ENCODE peak calls at places on chromosomes 16 and 17, in ten cellular contexts. O is lower lobe of right lung, V is sigmoid colon, L is heart left ventricle, A is RWPE2, K is coronary artery, S is AG04449, Y is astrocyte, I is cardiac fibroblast, W is neural progenitor cell. Z is an unnamed sample.

GRCh38 chr16:57628008-57628781 is at the start of gene ADGRG1:
- DNase-seq in S (peak), L (peak), K (peak), I (peak), Y (peak), O (peak), V (peak), A (peak), W (peak), Z (peak)

GRCh38 chr17:12730931-12731521 is 58.3 kb upstream of the ARHGAP44 start:
- DNase-seq in Y (peak), A (no peak), O (peak), W (peak), S (peak), V (peak), I (peak), L (peak), K (peak), Z (no peak)

GRCh38 chr17:83190601-83191387 is 111.4 kb downstream of the METRNL start:
- DNase-seq in A (peak), S (no peak), L (no peak), V (peak), W (no peak), O (peak), K (no peak), I (no peak), Y (no peak), Z (no peak)

GRCh38 chr17:64005734-64006167 is 7.6 kb downstream of the PRR29 start:
- DNase-seq in W (no peak), Y (no peak), S (no peak), L (no peak), O (peak), K (no peak), A (peak), V (peak), I (no peak), Z (no peak)

GRCh38 chr17:33112763-33113162 is 121.1 kb downstream of the SPACA3 start:
- DNase-seq in L (no peak), I (no peak), V (no peak), A (peak), O (no peak), S (no peak), W (no peak), Y (peak), K (no peak), Z (no peak)

GRCh38 chr17:31433091-31433790 is 41.8 kb downstream of the RAB11FIP4 start:
- DNase-seq in S (no peak), K (no peak), V (no peak), A (no peak), W (no peak), Y (no peak), L (no peak), O (no peak), I (no peak), Z (no peak)

GRCh38 chr17:67359960-67360817 is 6.2 kb downstream of the PSMD12 start:
- DNase-seq in W (peak), A (no peak), K (no peak), O (no peak), S (no peak), V (no peak), I (peak), L (no peak), Y (no peak), Z (no peak)

GRCh38 chr16:17939723-17940122 is 396.8 kb downstream of the NPIPA8 start:
- DNase-seq in Y (no peak), I (no peak), K (no peak), V (no peak), W (no peak), A (no peak), O (no peak), L (no peak), S (no peak), Z (no peak)

GRCh38 chr16:81901483-81901882 is 109.8 kb downstream of the SDR42E1 start:
- DNase-seq in I (no peak), L (no peak), W (no peak), O (no peak), V (peak), A (no peak), Y (no peak), K (no peak), S (no peak), Z (no peak)

GRCh38 chr16:23570992-23571632 is 13.6 kb downstream of the UBFD1 start:
- DNase-seq in K (no peak), W (no peak), V (no peak), I (no peak), A (no peak), O (peak), S (no peak), Y (no peak), L (no peak), Z (no peak)

GRCh38 chr16:12531937-12532336 is 271.8 kb downstream of the CPPED1 start:
- DNase-seq in O (no peak), Y (no peak), K (no peak), W (no peak), S (no peak), V (no peak), A (no peak), L (no peak), I (no peak), Z (no peak)

GRCh38 chr17:70242781-70243437 is 73.6 kb downstream of the KCNJ2 start:
- DNase-seq in O (no peak), S (no peak), L (no peak), V (no peak), I (peak), W (no peak), A (no peak), Y (peak), K (no peak), Z (no peak)

GRCh38 chr17:82320956-82321927 is 3.8 kb upstream of the CD7 start:
- DNase-seq in Y (no peak), W (peak), I (no peak), S (no peak), V (no peak), L (no peak), O (peak), A (no peak), K (no peak), Z (peak)

GRCh38 chr16:28166394-28167208 is 45.2 kb downstream of the XPO6 start:
- DNase-seq in Y (peak), W (no peak), V (no peak), K (no peak), I (no peak), S (no peak), L (no peak), O (no peak), A (no peak), Z (no peak)

DNA sequence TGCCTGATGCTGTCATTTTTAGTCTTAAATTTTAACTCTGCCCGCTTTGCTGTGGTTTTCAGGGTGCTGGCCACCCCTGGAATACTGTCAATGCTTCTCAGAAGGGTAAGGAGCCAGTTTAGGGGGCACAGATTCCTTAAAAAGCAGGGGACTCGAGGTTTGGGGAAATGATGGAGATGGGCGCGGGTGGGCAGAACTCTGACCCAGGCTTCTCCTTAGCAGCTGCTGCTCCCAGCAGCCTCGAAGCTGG is 23.7 kb downstream of the STAT5A start:
- DNase-seq in O (no peak), A (no peak), Y (no peak), S (no peak), W (no peak), L (no peak), V (no peak), I (no peak), K (no peak), Z (no peak)
- H3K4me3 ChIP-seq in O (peak), A (no peak), Y (no peak), S (no peak), W (no peak), L (peak), V (peak), I (no peak), K (peak), Z (peak)

DNA sequence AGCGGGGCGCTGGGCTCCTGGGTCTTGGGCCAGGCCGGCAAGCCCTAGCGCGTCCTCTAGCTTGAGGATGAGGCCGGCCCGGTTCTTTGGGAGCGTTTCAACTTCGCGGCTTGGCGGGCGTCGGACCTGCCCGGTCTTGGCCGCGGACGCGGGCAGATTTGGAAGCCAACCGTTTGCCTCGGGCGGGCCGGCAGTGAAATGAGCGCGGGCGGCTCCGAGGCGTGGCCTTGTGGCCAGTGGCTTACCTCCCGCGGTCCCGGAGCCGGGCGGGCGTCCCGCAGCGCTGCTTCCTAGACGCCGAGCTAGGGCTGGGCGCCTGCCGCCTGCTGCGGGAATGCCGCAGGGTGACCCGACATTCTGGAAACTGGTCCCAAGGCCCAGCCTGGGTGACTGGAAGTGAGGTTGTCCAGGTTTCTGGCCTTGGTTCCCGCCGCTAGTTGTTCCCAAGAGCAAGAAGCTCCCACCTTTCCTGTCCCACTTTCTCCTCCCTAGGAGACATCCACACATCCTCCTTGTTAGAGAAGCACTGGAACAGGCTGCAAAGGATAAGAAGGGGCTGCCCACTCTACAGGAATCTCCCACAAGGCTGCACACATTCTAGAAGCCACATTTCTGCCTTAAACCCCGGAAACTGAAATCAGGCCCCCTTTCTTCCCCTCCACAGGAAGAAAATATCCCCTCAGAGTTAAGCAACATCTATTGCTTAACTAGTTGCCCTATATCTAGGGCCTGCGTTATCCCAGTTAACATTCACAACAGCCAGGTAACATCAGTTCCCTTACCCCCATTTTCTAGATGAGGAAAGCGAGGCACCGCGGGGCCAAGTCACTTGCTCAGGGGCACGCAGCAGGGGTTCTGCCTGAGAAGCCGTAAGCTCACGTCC is 4.5 kb upstream of the CBX8 start:
- DNase-seq in L (no peak), V (no peak), I (no peak), A (no peak), S (no peak), W (peak), O (no peak), Y (no peak), K (no peak), Z (no peak)
- H3K4me3 ChIP-seq in L (peak), V (no peak), I (no peak), A (no peak), S (no peak), W (peak), O (no peak), Y (no peak), K (peak), Z (peak)

DNA sequence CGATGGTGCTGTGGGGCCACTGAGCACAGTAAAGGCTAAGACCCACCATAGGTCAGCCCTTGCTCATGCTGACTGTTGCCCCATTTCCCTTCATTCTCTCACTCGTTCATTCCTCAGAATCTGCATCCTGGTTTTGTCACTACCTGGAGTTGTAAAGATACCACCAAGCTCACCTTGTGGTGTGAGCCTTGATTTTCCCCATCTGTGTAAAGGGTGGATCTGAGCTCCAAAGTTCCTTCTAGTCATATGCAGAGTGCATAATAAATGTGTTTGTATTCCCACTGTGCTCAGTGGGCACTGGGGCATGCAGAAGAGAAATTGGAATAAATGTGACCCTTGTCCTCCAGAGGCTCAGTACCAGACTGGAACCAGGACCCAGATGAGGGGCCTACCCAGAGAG is 35.2 kb upstream of the MEOX1 start:
- DNase-seq in I (no peak), W (no peak), S (no peak), A (no peak), L (no peak), Y (no peak), K (no peak), V (no peak), O (no peak), Z (no peak)
- H3K4me3 ChIP-seq in I (no peak), W (no peak), S (no peak), A (no peak), L (no peak), Y (no peak), K (no peak), V (no peak), O (no peak), Z (no peak)

DNA sequence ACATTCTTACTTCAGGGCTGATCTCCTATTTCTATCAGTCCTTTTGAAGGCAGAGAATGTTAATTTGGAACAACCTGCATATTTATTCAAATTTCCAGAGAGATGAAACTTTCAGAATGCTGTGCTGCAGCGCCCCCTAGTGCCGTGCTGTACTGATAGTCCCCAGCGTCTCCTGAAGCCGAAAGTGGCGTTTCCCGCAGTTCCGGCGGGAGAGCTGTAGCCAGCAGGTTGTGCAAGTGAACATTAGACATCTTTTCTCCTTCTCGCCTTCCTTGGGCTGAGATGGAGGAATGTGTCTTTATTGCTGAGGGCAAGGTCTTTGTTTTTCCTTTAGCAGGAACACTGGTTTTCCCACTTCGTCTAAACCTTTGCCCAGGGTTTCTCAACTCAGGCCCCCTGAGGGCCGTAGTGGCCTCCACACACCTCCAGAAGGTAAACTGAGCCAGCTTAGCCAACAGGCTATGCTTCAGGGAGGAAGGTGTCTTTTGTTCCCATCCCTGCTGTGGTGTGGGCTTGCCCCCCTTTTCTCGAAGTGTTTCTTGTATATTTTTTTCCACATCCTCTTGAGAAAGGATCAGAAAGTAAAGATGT is 26.4 kb downstream of the USP10 start:
- DNase-seq in A (peak), K (peak), V (peak), S (no peak), L (peak), W (peak), Y (peak), I (peak), O (peak), Z (peak)
- H3K4me3 ChIP-seq in A (no peak), K (no peak), V (no peak), S (no peak), L (peak), W (no peak), Y (no peak), I (no peak), O (peak), Z (no peak)

DNA sequence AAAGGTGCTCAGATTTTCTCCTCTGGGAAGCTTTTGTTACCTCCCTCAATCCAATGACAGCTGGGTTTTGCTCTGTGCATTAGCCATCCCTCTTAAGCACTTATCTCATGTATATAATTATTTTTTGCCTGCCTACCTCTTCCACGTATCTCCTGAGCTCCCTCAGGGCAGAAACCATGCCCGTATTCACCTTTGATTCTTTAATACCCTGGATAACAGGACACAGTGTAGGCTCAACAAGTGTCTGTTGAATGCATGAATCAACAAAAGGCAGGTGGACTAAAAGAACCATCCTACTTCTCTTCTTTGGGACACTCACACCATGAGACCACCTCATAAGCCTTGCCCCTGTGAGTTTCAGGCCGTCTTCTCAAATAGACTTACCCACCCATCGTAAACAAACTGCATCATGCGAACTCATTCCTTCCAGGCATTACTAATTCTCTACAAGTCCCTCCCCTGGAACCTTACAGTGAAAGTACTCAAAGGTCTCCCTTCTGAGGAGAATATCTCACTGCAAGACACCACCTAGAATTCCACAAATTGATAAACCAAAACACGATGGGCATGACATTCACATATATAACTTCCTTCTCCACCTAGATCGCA is 3.2 kb downstream of the ARHGAP17 start:
- DNase-seq in W (no peak), Y (no peak), S (no peak), V (no peak), O (no peak), A (no peak), K (no peak), I (no peak), L (no peak), Z (no peak)
- H3K4me3 ChIP-seq in W (no peak), Y (no peak), S (peak), V (no peak), O (no peak), A (no peak), K (peak), I (peak), L (peak), Z (no peak)